ENCODE peak calls at places on chromosomes 6 and 20, in nine cellular contexts. One of them, this sample, is unnamed.

GRCh38 chr6:147660334-147661311 is 152.1 kb downstream of the SAMD5 start:
- DNase-seq in CD8-positive, alpha-beta T cell: no peak
- DNase-seq in fibroblast of lung: no peak
- DNase-seq in hepatocyte: no peak
- DNase-seq in nephron progenitor cell: no peak
- DNase-seq in transverse colon: no peak
- DNase-seq in tibial artery: no peak
- DNase-seq in endothelial cell: no peak
- DNase-seq in neural crest cell: no peak
- DNase-seq in this sample: no peak

GRCh38 chr6:139392834-139393233 is 18.4 kb upstream of the CITED2 start:
- DNase-seq in CD8-positive, alpha-beta T cell: no peak
- DNase-seq in neural crest cell: no peak
- DNase-seq in tibial artery: no peak
- DNase-seq in hepatocyte: no peak
- DNase-seq in nephron progenitor cell: no peak
- DNase-seq in fibroblast of lung: no peak
- DNase-seq in transverse colon: no peak
- DNase-seq in endothelial cell: no peak
- DNase-seq in this sample: no peak

GRCh38 chr6:106117579-106117978 is 31.4 kb downstream of the PRDM1 start:
- DNase-seq in neural crest cell: no peak
- DNase-seq in endothelial cell: no peak
- DNase-seq in nephron progenitor cell: no peak
- DNase-seq in fibroblast of lung: no peak
- DNase-seq in hepatocyte: no peak
- DNase-seq in CD8-positive, alpha-beta T cell: peak
- DNase-seq in transverse colon: no peak
- DNase-seq in tibial artery: no peak
- DNase-seq in this sample: no peak

GRCh38 chr6:293185-294174 is 1.2 kb downstream of the DUSP22 start:
- DNase-seq in endothelial cell: no peak
- DNase-seq in transverse colon: peak
- DNase-seq in CD8-positive, alpha-beta T cell: no peak
- DNase-seq in tibial artery: peak
- DNase-seq in neural crest cell: no peak
- DNase-seq in nephron progenitor cell: peak
- DNase-seq in hepatocyte: no peak
- DNase-seq in fibroblast of lung: peak
- DNase-seq in this sample: peak

GRCh38 chr6:129849456-129849855 is 11.7 kb downstream of the TMEM244 start:
- DNase-seq in neural crest cell: no peak
- DNase-seq in tibial artery: no peak
- DNase-seq in hepatocyte: no peak
- DNase-seq in CD8-positive, alpha-beta T cell: no peak
- DNase-seq in transverse colon: no peak
- DNase-seq in nephron progenitor cell: no peak
- DNase-seq in endothelial cell: no peak
- DNase-seq in fibroblast of lung: peak
- DNase-seq in this sample: no peak

GRCh38 chr20:36481380-36482043 is 59.8 kb upstream of the MYL9 start:
- DNase-seq in endothelial cell: no peak
- DNase-seq in transverse colon: no peak
- DNase-seq in tibial artery: no peak
- DNase-seq in hepatocyte: no peak
- DNase-seq in nephron progenitor cell: no peak
- DNase-seq in fibroblast of lung: no peak
- DNase-seq in CD8-positive, alpha-beta T cell: no peak
- DNase-seq in neural crest cell: no peak
- DNase-seq in this sample: no peak

GRCh38 chr20:20411841-20412240 is 43.9 kb downstream of the INSM1 start:
- DNase-seq in nephron progenitor cell: no peak
- DNase-seq in transverse colon: no peak
- DNase-seq in tibial artery: no peak
- DNase-seq in hepatocyte: no peak
- DNase-seq in endothelial cell: no peak
- DNase-seq in CD8-positive, alpha-beta T cell: no peak
- DNase-seq in neural crest cell: no peak
- DNase-seq in fibroblast of lung: no peak
- DNase-seq in this sample: no peak

GRCh38 chr6:149392093-149392492 is 8.0 kb upstream of the SUMO4 start:
- DNase-seq in neural crest cell: no peak
- DNase-seq in endothelial cell: no peak
- DNase-seq in fibroblast of lung: no peak
- DNase-seq in tibial artery: no peak
- DNase-seq in CD8-positive, alpha-beta T cell: no peak
- DNase-seq in nephron progenitor cell: no peak
- DNase-seq in hepatocyte: no peak
- DNase-seq in transverse colon: no peak
- DNase-seq in this sample: no peak

GRCh38 chr6:1611572-1612385 is 2.1 kb downstream of the FOXC1 start:
- DNase-seq in tibial artery: no peak
- DNase-seq in nephron progenitor cell: peak
- DNase-seq in CD8-positive, alpha-beta T cell: no peak
- DNase-seq in transverse colon: no peak
- DNase-seq in neural crest cell: no peak
- DNase-seq in endothelial cell: peak
- DNase-seq in fibroblast of lung: peak
- DNase-seq in hepatocyte: no peak
- DNase-seq in this sample: no peak

GRCh38 chr6:134523903-134524302 is 206.0 kb upstream of the SGK1 start:
- DNase-seq in neural crest cell: no peak
- DNase-seq in tibial artery: no peak
- DNase-seq in CD8-positive, alpha-beta T cell: no peak
- DNase-seq in transverse colon: no peak
- DNase-seq in fibroblast of lung: no peak
- DNase-seq in nephron progenitor cell: no peak
- DNase-seq in endothelial cell: no peak
- DNase-seq in hepatocyte: no peak
- DNase-seq in this sample: no peak

GRCh38 chr20:15909995-15910394 is 663.3 kb downstream of the KIF16B start:
- DNase-seq in tibial artery: no peak
- DNase-seq in neural crest cell: no peak
- DNase-seq in hepatocyte: no peak
- DNase-seq in transverse colon: no peak
- DNase-seq in nephron progenitor cell: no peak
- DNase-seq in endothelial cell: no peak
- DNase-seq in fibroblast of lung: no peak
- DNase-seq in CD8-positive, alpha-beta T cell: no peak
- DNase-seq in this sample: no peak

GRCh38 chr6:139744038-139744437 is 369.6 kb upstream of the CITED2 start:
- DNase-seq in neural crest cell: no peak
- DNase-seq in nephron progenitor cell: no peak
- DNase-seq in CD8-positive, alpha-beta T cell: no peak
- DNase-seq in hepatocyte: no peak
- DNase-seq in endothelial cell: no peak
- DNase-seq in transverse colon: no peak
- DNase-seq in tibial artery: no peak
- DNase-seq in fibroblast of lung: no peak
- DNase-seq in this sample: no peak

GRCh38 chr6:27049863-27050781 is 197.4 kb upstream of the PRSS16 start:
- DNase-seq in endothelial cell: no peak
- DNase-seq in nephron progenitor cell: no peak
- DNase-seq in neural crest cell: no peak
- DNase-seq in tibial artery: no peak
- DNase-seq in transverse colon: no peak
- DNase-seq in CD8-positive, alpha-beta T cell: no peak
- DNase-seq in hepatocyte: no peak
- DNase-seq in fibroblast of lung: no peak
- DNase-seq in this sample: no peak

GRCh38 chr20:12262747-12263146 is 345.1 kb downstream of the BTBD3 start:
- DNase-seq in transverse colon: no peak
- DNase-seq in tibial artery: no peak
- DNase-seq in endothelial cell: no peak
- DNase-seq in fibroblast of lung: peak
- DNase-seq in neural crest cell: no peak
- DNase-seq in hepatocyte: no peak
- DNase-seq in CD8-positive, alpha-beta T cell: no peak
- DNase-seq in nephron progenitor cell: no peak
- DNase-seq in this sample: no peak

GRCh38 chr20:31833130-31833930 is 12.1 kb downstream of the FOXS1 start:
- DNase-seq in neural crest cell: peak
- DNase-seq in fibroblast of lung: peak
- DNase-seq in CD8-positive, alpha-beta T cell: peak
- DNase-seq in hepatocyte: peak
- DNase-seq in nephron progenitor cell: peak
- DNase-seq in tibial artery: no peak
- DNase-seq in transverse colon: peak
- DNase-seq in endothelial cell: peak
- DNase-seq in this sample: peak

GRCh38 chr6:22024973-22025467 is 271.8 kb downstream of the PRL start:
- DNase-seq in CD8-positive, alpha-beta T cell: no peak
- DNase-seq in neural crest cell: no peak
- DNase-seq in endothelial cell: no peak
- DNase-seq in tibial artery: no peak
- DNase-seq in hepatocyte: no peak
- DNase-seq in transverse colon: no peak
- DNase-seq in fibroblast of lung: no peak
- DNase-seq in nephron progenitor cell: no peak
- DNase-seq in this sample: no peak

GRCh38 chr20:62795023-62795761 is 1.1 kb upstream of the MRGBP start:
- DNase-seq in fibroblast of lung: peak
- DNase-seq in endothelial cell: peak
- DNase-seq in tibial artery: peak
- DNase-seq in hepatocyte: peak
- DNase-seq in transverse colon: peak
- DNase-seq in CD8-positive, alpha-beta T cell: peak
- DNase-seq in nephron progenitor cell: peak
- DNase-seq in neural crest cell: peak
- DNase-seq in this sample: peak

GRCh38 chr6:151087861-151088598 is 151.7 kb upstream of the AKAP12 start:
- DNase-seq in fibroblast of lung: peak
- DNase-seq in tibial artery: peak
- DNase-seq in endothelial cell: no peak
- DNase-seq in neural crest cell: no peak
- DNase-seq in nephron progenitor cell: peak
- DNase-seq in CD8-positive, alpha-beta T cell: no peak
- DNase-seq in transverse colon: no peak
- DNase-seq in hepatocyte: no peak
- DNase-seq in this sample: no peak

GRCh38 chr6:92962846-92963245 is 456.5 kb downstream of the EPHA7 start:
- DNase-seq in endothelial cell: no peak
- DNase-seq in neural crest cell: no peak
- DNase-seq in fibroblast of lung: no peak
- DNase-seq in CD8-positive, alpha-beta T cell: no peak
- DNase-seq in hepatocyte: no peak
- DNase-seq in nephron progenitor cell: no peak
- DNase-seq in tibial artery: no peak
- DNase-seq in transverse colon: no peak
- DNase-seq in this sample: no peak

GRCh38 chr6:16355238-16355637 is 116.9 kb downstream of the GMPR start:
- DNase-seq in hepatocyte: no peak
- DNase-seq in nephron progenitor cell: no peak
- DNase-seq in endothelial cell: no peak
- DNase-seq in neural crest cell: no peak
- DNase-seq in fibroblast of lung: no peak
- DNase-seq in transverse colon: no peak
- DNase-seq in tibial artery: no peak
- DNase-seq in CD8-positive, alpha-beta T cell: no peak
- DNase-seq in this sample: no peak

GRCh38 chr6:157021267-157022021 is 244.3 kb downstream of the ARID1B start:
- DNase-seq in transverse colon: peak
- DNase-seq in neural crest cell: peak
- DNase-seq in CD8-positive, alpha-beta T cell: peak
- DNase-seq in hepatocyte: peak
- DNase-seq in tibial artery: peak
- DNase-seq in nephron progenitor cell: peak
- DNase-seq in endothelial cell: peak
- DNase-seq in fibroblast of lung: peak
- DNase-seq in this sample: peak
- TF ChIP-seq CTCF in transverse colon: peak
- TF ChIP-seq CTCF in neural crest cell: peak
- TF ChIP-seq CTCF in CD8-positive, alpha-beta T cell: no peak
- TF ChIP-seq CTCF in hepatocyte: peak
- TF ChIP-seq CTCF in tibial artery: peak
- TF ChIP-seq CTCF in nephron progenitor cell: peak
- TF ChIP-seq CTCF in endothelial cell: peak
- TF ChIP-seq CTCF in fibroblast of lung: peak
- TF ChIP-seq CTCF in this sample: no peak

DNA sequence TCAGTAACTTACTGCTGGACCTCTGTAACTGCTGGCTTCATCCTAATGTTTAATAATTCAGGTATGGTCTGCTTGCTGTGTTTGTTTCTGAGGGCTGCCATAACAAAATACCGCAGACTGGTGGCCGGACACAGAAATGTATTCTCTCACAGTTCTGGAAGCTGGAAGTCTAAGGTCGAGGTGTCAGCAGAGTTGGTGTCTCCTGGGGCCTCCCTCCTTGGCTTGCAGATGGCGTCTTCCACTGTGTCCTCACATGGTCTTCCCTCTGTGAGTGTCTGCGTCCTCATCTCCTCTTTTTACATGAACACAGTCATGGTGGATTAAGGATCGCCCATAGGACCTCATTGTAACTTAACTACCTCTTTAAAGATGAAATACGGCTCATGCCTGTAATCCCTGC is 389.7 kb upstream of the JARID2 start:
- DNase-seq in hepatocyte: no peak
- DNase-seq in neural crest cell: no peak
- DNase-seq in nephron progenitor cell: no peak
- DNase-seq in CD8-positive, alpha-beta T cell: no peak
- DNase-seq in tibial artery: no peak
- DNase-seq in transverse colon: no peak
- DNase-seq in fibroblast of lung: no peak
- DNase-seq in endothelial cell: no peak
- DNase-seq in this sample: no peak
- TF ChIP-seq CTCF in hepatocyte: no peak
- TF ChIP-seq CTCF in neural crest cell: no peak
- TF ChIP-seq CTCF in nephron progenitor cell: no peak
- TF ChIP-seq CTCF in CD8-positive, alpha-beta T cell: no peak
- TF ChIP-seq CTCF in tibial artery: no peak
- TF ChIP-seq CTCF in transverse colon: no peak
- TF ChIP-seq CTCF in fibroblast of lung: no peak
- TF ChIP-seq CTCF in endothelial cell: no peak
- TF ChIP-seq CTCF in this sample: no peak

GRCh38 chr6:155499574-155499973 is 43.9 kb upstream of the NOX3 start:
- DNase-seq in transverse colon: no peak
- DNase-seq in endothelial cell: no peak
- DNase-seq in CD8-positive, alpha-beta T cell: no peak
- DNase-seq in tibial artery: no peak
- DNase-seq in hepatocyte: no peak
- DNase-seq in neural crest cell: no peak
- DNase-seq in nephron progenitor cell: no peak
- DNase-seq in fibroblast of lung: no peak
- DNase-seq in this sample: no peak
- TF ChIP-seq CTCF in transverse colon: no peak
- TF ChIP-seq CTCF in endothelial cell: no peak
- TF ChIP-seq CTCF in CD8-positive, alpha-beta T cell: no peak
- TF ChIP-seq CTCF in tibial artery: no peak
- TF ChIP-seq CTCF in hepatocyte: no peak
- TF ChIP-seq CTCF in neural crest cell: no peak
- TF ChIP-seq CTCF in nephron progenitor cell: no peak
- TF ChIP-seq CTCF in fibroblast of lung: no peak
- TF ChIP-seq CTCF in this sample: no peak

DNA sequence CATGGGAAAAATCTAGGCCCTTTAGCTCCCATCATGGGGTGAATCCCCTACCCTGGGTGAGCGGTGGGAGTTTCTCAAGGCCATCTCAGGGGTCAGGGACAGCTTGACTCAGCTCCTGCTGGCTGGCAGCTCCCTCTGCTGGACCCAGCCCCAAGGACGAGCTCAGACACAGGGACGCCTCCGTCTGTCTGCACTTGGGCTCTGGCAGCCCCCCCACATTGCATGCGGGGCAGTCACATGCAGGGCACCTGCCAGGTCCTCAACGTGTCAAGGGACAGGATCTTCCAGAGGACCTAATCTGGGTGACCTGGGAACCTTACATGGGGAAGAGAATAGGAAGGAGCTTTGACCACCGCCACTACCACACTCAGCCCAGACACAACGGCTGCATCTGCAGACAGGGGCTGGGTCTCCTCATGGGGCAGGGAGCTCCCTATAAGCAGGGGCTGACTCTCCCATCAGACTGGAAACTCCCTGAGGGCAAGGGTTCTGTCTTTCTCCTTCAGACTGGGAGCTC is 173.4 kb downstream of the MRPL14 start:
- DNase-seq in neural crest cell: no peak
- DNase-seq in endothelial cell: peak
- DNase-seq in fibroblast of lung: peak
- DNase-seq in hepatocyte: peak
- DNase-seq in nephron progenitor cell: peak
- DNase-seq in transverse colon: no peak
- DNase-seq in tibial artery: peak
- DNase-seq in CD8-positive, alpha-beta T cell: no peak
- DNase-seq in this sample: no peak
- TF ChIP-seq CTCF in neural crest cell: peak
- TF ChIP-seq CTCF in endothelial cell: no peak
- TF ChIP-seq CTCF in fibroblast of lung: peak
- TF ChIP-seq CTCF in hepatocyte: peak
- TF ChIP-seq CTCF in nephron progenitor cell: peak
- TF ChIP-seq CTCF in transverse colon: no peak
- TF ChIP-seq CTCF in tibial artery: no peak
- TF ChIP-seq CTCF in CD8-positive, alpha-beta T cell: no peak
- TF ChIP-seq CTCF in this sample: no peak

This sample was measured in activated B cell treated with CpG ODN at 0.5 μM for 24 hours.